ENCODE peak calls at places on chromosomes 1 and 21, in nine cellular contexts. Z is IMR-90; O is K562; P is tibial artery; H is colonic mucosa; R is brain microvascular endothelial cell; Q is adrenal gland; X is PC-9; S is CD8-positive, alpha-beta T cell. U is an unnamed sample.

GRCh38 chr1:37485902-37486679 is 11.7 kb downstream of the ZC3H12A start:
- DNase-seq in Z (no peak), O (no peak), P (no peak), H (peak; percentile 24), R (no peak), Q (peak; percentile 56), X (no peak), S (no peak), U (no peak)

GRCh38 chr1:30295674-30296073 is 427.7 kb downstream of the MATN1 start:
- DNase-seq in Z (no peak), O (no peak), P (no peak), H (no peak), R (no peak), Q (no peak), X (no peak), S (no peak), U (no peak)

GRCh38 chr1:201100169-201100930 is 11.9 kb downstream of the CACNA1S start:
- DNase-seq in Z (no peak), O (no peak), P (no peak), H (no peak), R (no peak), Q (no peak), X (no peak), S (no peak), U (no peak)

GRCh38 chr1:101964708-101965107 is 32.0 kb downstream of the OLFM3 start:
- DNase-seq in Z (no peak), O (no peak), P (no peak), H (no peak), R (no peak), Q (no peak), X (no peak), S (no peak), U (no peak)

GRCh38 chr21:40936151-40936550 is 89.2 kb upstream of the DSCAM start:
- DNase-seq in Z (no peak), O (no peak), P (no peak), H (no peak), R (no peak), Q (no peak), X (no peak), S (no peak), U (no peak)

GRCh38 chr1:84889437-84889836 is 3.6 kb downstream of the LPAR3 start:
- DNase-seq in Z (no peak), O (no peak), P (no peak), H (no peak), R (no peak), Q (no peak), X (no peak), S (no peak), U (no peak)

GRCh38 chr1:147171399-147172167 is 687 bp downstream of the PRKAB2 start:
- DNase-seq in Z (no peak), O (peak; percentile 26), P (no peak), H (no peak), R (no peak), Q (peak; percentile 2), X (peak; percentile 4), S (no peak), U (peak; percentile 6)

GRCh38 chr1:64124751-64125445 is 78.5 kb upstream of the UBE2U start:
- DNase-seq in Z (no peak), O (no peak), P (no peak), H (no peak), R (no peak), Q (no peak), X (no peak), S (no peak), U (no peak)

GRCh38 chr1:15383810-15384209 is 25.9 kb upstream of the EFHD2 start:
- DNase-seq in Z (no peak), O (no peak), P (no peak), H (no peak), R (no peak), Q (no peak), X (no peak), S (no peak), U (no peak)

GRCh38 chr1:186681136-186681535 is 913 bp upstream of the PTGS2 start:
- DNase-seq in Z (peak; percentile 6), O (no peak), P (no peak), H (no peak), R (no peak), Q (no peak), X (peak; percentile 1), S (no peak), U (no peak)

GRCh38 chr1:62229932-62230331 is 35.3 kb downstream of the L1TD1 start:
- DNase-seq in Z (no peak), O (no peak), P (peak; percentile 44), H (no peak), R (no peak), Q (peak; percentile 8), X (peak; percentile 32), S (no peak), U (no peak)

GRCh38 chr1:17451731-17452130 is 12.3 kb upstream of the RCC2 start:
- DNase-seq in Z (no peak), O (no peak), P (no peak), H (no peak), R (no peak), Q (no peak), X (no peak), S (no peak), U (no peak)

GRCh38 chr1:79431341-79431740 is 424.8 kb upstream of the ADGRL4 start:
- DNase-seq in Z (no peak), O (no peak), P (no peak), H (no peak), R (no peak), Q (no peak), X (no peak), S (no peak), U (no peak)

GRCh38 chr1:68112835-68113243 is 62.4 kb upstream of the DIRAS3 start:
- DNase-seq in Z (peak; percentile 93), O (no peak), P (no peak), H (no peak), R (peak; percentile 85), Q (peak; percentile 42), X (no peak), S (no peak), U (no peak)

GRCh38 chr1:67677408-67677807 is 7.6 kb upstream of the GADD45A start:
- DNase-seq in Z (no peak), O (peak; percentile 36), P (no peak), H (no peak), R (no peak), Q (no peak), X (no peak), S (no peak), U (no peak)

GRCh38 chr1:31432592-31433395 is 19.8 kb downstream of the SERINC2 start:
- DNase-seq in Z (no peak), O (no peak), P (peak; percentile 48), H (no peak), R (no peak), Q (no peak), X (no peak), S (no peak), U (no peak)

DNA sequence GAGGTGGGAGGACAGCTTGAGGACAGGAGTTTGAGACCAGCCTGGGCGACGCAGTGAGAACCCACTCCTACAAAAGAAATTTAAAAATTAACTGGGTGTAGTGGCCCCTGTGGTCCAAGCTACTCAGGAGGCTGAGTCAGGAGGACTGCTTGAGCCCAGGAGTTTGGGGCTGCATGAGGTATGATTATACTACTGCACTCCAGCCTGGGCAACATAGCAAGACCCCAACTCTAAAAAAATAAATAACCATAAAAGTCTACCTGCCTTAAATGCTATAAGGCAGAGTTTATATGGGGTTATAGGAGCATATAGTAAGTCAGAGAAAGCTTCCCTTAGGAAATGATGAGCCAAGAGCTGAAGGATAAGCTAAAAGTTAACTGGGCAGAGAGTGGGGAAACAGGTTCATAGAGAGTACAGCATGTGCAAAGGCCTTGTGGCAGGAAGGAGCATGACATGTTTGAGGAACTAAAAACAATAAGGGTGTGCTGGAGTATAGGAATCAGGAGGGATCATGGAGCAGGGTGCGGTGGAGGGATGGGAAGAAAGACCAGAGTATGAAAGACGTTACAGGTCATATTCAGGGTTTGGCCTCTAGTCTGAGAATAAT is 68.3 kb downstream of the ADSS2 start:
- DNase-seq in Z (no peak), O (no peak), P (no peak), H (no peak), R (no peak), Q (no peak), X (no peak), S (no peak), U (no peak)
- TF ChIP-seq CTCF in Z (no peak), O (no peak), P (no peak), H (no peak), R (no peak), Q (no peak), X (no peak), S (no peak), U (no peak)

GRCh38 chr1:157369808-157370521 is 182.3 kb downstream of the FCRL5 start:
- DNase-seq in Z (peak; percentile 43), O (peak; percentile 67), P (no peak), H (peak; percentile 79), R (peak; percentile 69), Q (peak; percentile 64), X (peak; percentile 20), S (peak; percentile 27), U (peak; percentile 32)
- H3K4me3 ChIP-seq in Z (no peak overlapping the region), O (no peak overlapping the region), P (no peak overlapping the region), H (no peak overlapping the region), R (no peak overlapping the region), Q (no peak overlapping the region), X (no peak overlapping the region), S (no peak overlapping the region), U (no peak overlapping the region)

DNA sequence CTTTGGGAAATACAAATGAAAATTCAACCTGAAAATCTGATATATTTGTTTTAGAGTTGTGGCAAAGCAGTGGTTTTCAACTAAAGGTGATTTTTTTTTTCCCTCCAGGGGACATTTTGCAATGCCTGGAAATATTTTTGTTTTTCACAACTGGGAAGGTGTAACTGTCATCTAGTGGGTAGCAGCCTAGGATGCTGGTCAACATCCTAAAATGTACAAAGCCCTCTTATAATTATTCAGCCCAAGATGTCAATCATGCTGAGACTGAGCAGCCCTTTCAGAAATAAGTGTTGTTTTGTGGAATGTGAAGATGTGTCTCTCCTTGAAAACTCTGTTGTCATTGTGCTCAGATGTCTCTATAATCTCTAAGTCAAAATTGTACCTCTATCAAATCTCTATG is 95.2 kb upstream of the NCAM2 start:
- DNase-seq in Z (no peak), O (no peak), P (no peak), H (no peak), R (no peak), Q (no peak), X (no peak), S (no peak), U (no peak)
- H3K27ac ChIP-seq in Z (no peak overlapping the region), O (no peak overlapping the region), P (no peak overlapping the region), H (no peak overlapping the region), R (no peak overlapping the region), Q (no peak overlapping the region), X (no peak overlapping the region), S (no peak overlapping the region), U (no peak overlapping the region)

DNA sequence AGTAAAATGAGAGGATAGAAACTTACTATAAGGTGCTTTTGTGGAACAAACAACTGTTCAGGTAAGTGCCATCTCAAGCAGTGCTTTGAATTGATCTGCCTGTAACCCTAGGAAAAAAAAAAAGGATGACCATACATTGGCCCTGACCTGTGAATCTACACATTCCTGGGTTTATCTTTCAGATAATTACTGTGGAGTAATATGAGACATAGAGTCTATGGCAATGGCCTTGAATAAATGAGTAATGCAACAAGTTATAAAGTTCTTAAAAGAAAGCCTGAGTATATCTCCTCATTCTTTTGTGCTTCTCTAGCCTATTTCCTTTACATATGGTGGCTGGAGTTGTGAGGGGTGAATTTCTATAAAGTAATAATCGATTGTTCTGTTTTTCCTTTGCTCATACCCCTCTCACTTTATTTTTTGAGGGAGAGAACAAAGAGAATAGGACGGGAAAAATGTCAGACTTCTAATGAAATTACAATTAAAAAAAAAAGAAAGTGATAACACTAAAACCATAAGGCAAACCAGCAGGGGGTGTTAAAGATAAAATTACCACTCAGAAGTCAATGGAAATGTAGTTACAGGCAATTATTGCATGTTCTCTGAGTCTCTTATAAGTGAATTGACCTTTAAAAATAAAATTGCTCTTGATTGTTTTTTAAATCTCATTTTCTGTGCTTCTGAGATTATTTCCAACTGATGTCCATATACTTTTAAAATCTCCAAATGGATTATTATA is 12.4 kb upstream of the ATP1A1 start:
- DNase-seq in Z (peak; percentile 17), O (peak; percentile 42), P (no peak), H (no peak), R (no peak), Q (no peak), X (no peak), S (no peak), U (no peak)
- TF ChIP-seq CTCF in Z (peak; percentile 47), O (peak; percentile 32), P (peak; percentile 54), H (no peak), R (no peak), Q (peak; percentile 59), X (peak; percentile 65), S (no peak), U (peak; percentile 53)

U was measured in prostate gland.